ENCODE peak calls at places on chromosomes 5 and 9, in six cellular contexts. One of them, this sample, is unnamed. For H3K27me3 and H3K4me1, the result is how much of the 10 kb centered on the place peaks cover.

GRCh38 chr5:57302164-57302563 is 128.3 kb downstream of the GPBP1 start:
- DNase-seq in colonic mucosa: peak
- DNase-seq in suprapubic skin: no peak
- DNase-seq in endothelial cell of umbilical vein: peak
- DNase-seq in tibial nerve: no peak
- DNase-seq in GM23248: peak
- DNase-seq in this sample: no peak

GRCh38 chr5:52531105-52531504 is 256.6 kb upstream of the ITGA1 start:
- DNase-seq in endothelial cell of umbilical vein: no peak
- DNase-seq in GM23248: no peak
- DNase-seq in colonic mucosa: no peak
- DNase-seq in suprapubic skin: no peak
- DNase-seq in tibial nerve: no peak
- DNase-seq in this sample: no peak

GRCh38 chr5:150140830-150141229 is 14.8 kb downstream of the PDGFRB start:
- DNase-seq in GM23248: peak
- DNase-seq in tibial nerve: no peak
- DNase-seq in colonic mucosa: no peak
- DNase-seq in suprapubic skin: no peak
- DNase-seq in endothelial cell of umbilical vein: no peak
- DNase-seq in this sample: no peak

GRCh38 chr9:130962418-130963316 is 23.6 kb upstream of the FIBCD1 start:
- DNase-seq in endothelial cell of umbilical vein: peak
- DNase-seq in colonic mucosa: no peak
- DNase-seq in suprapubic skin: no peak
- DNase-seq in GM23248: peak
- DNase-seq in tibial nerve: no peak
- DNase-seq in this sample: peak

GRCh38 chr5:44983006-44983405 is 174.3 kb downstream of the MRPS30 start:
- DNase-seq in endothelial cell of umbilical vein: no peak
- DNase-seq in colonic mucosa: no peak
- DNase-seq in suprapubic skin: no peak
- DNase-seq in tibial nerve: no peak
- DNase-seq in GM23248: no peak
- DNase-seq in this sample: no peak

GRCh38 chr5:171640396-171640981 is 145.1 kb upstream of the SMIM23 start:
- DNase-seq in colonic mucosa: no peak
- DNase-seq in endothelial cell of umbilical vein: no peak
- DNase-seq in GM23248: no peak
- DNase-seq in tibial nerve: no peak
- DNase-seq in suprapubic skin: no peak
- DNase-seq in this sample: no peak

GRCh38 chr5:169781452-169782345 is 144.6 kb downstream of the DOCK2 start:
- DNase-seq in suprapubic skin: no peak
- DNase-seq in GM23248: no peak
- DNase-seq in endothelial cell of umbilical vein: no peak
- DNase-seq in tibial nerve: no peak
- DNase-seq in colonic mucosa: no peak
- DNase-seq in this sample: no peak

GRCh38 chr5:124858612-124859011 is 112.2 kb upstream of the ZNF608 start:
- DNase-seq in GM23248: no peak
- DNase-seq in colonic mucosa: no peak
- DNase-seq in suprapubic skin: no peak
- DNase-seq in tibial nerve: no peak
- DNase-seq in endothelial cell of umbilical vein: no peak
- DNase-seq in this sample: no peak

GRCh38 chr9:117204971-117205370 is 209.9 kb downstream of the ASTN2 start:
- DNase-seq in colonic mucosa: no peak
- DNase-seq in GM23248: no peak
- DNase-seq in tibial nerve: no peak
- DNase-seq in endothelial cell of umbilical vein: no peak
- DNase-seq in suprapubic skin: no peak
- DNase-seq in this sample: no peak

GRCh38 chr9:29001006-29001405 is 1427.7 kb upstream of the C9orf72 start:
- DNase-seq in GM23248: no peak
- DNase-seq in colonic mucosa: no peak
- DNase-seq in tibial nerve: no peak
- DNase-seq in endothelial cell of umbilical vein: no peak
- DNase-seq in suprapubic skin: no peak
- DNase-seq in this sample: no peak

DNA sequence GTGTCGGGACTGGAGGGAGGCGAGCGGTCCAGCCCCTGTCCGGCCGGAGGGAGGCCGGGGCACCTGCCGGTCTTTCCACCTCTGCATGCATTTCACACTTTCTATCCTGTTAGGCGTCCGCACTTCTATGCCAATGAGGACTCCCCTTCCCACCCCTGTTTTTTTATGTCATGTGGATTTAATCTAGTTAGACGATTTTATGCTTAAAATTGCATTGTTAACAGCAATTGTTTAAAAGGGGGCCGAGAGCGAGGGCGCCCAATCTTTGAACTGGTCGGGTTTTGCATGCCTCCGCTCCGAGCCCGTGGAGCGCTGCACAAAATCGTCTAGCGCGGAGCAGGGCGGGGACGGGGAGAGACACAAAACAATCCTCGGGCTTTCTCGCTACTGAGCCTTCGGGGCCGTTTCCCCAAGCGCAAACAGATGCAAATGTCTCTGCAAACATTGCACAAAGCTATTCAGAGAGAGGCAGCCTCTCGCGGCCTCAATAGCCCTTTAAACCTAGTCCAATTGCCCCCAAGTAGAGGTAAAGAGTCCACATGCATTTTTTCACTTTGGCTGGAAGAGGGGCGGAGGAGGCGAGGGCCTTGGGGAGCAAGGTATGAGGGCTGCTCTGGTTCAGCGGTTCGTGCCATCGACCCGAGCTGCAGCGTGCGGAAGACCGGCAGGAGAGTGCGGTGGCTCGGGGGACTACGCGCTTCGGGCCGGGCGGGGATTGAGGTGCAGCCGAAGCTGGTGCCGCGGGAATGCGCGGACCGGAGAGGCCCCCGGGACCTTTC is 37.5 kb upstream of the TIFAB start:
- DNase-seq in suprapubic skin: no peak
- DNase-seq in tibial nerve: no peak
- DNase-seq in colonic mucosa: no peak
- DNase-seq in GM23248: peak
- DNase-seq in endothelial cell of umbilical vein: no peak
- DNase-seq in this sample: no peak
- H3K27me3 ChIP-seq in suprapubic skin: under half
- H3K27me3 ChIP-seq in tibial nerve: under half
- H3K27me3 ChIP-seq in colonic mucosa: half or more
- H3K27me3 ChIP-seq in GM23248: under half
- H3K27me3 ChIP-seq in endothelial cell of umbilical vein: half or more
- H3K27me3 ChIP-seq in this sample: half or more

GRCh38 chr5:1122511-1123284 is 10.8 kb upstream of the SLC12A7 start:
- DNase-seq in suprapubic skin: no peak
- DNase-seq in GM23248: no peak
- DNase-seq in endothelial cell of umbilical vein: no peak
- DNase-seq in colonic mucosa: no peak
- DNase-seq in tibial nerve: no peak
- DNase-seq in this sample: no peak
- H3K4me1 ChIP-seq in suprapubic skin: under half
- H3K4me1 ChIP-seq in GM23248: under half
- H3K4me1 ChIP-seq in endothelial cell of umbilical vein: under half
- H3K4me1 ChIP-seq in colonic mucosa: under half
- H3K4me1 ChIP-seq in tibial nerve: under half
- H3K4me1 ChIP-seq in this sample: under half

DNA sequence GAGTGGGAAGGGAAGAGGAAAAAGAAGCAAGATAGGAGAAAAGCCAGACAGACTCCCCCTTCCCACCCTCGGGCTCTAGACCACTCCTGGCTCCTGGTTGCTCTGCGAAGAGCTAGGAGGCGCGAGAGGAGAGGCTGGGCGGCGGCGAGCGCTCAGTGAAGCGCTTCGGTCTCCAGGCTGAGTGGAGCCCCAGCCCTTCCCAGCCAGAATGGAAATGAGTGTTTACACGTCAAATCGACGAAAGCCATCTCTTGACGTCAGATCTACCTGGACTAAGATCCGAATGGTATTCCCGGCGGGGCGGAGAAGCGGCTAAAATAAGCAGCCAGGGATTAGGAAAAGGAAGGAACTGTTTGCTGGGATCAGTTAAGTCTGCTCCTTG is at the start of gene PCSK1:
- DNase-seq in colonic mucosa: no peak
- DNase-seq in endothelial cell of umbilical vein: no peak
- DNase-seq in suprapubic skin: no peak
- DNase-seq in tibial nerve: no peak
- DNase-seq in GM23248: peak
- DNase-seq in this sample: no peak
- H3K4me3 ChIP-seq in colonic mucosa: no peak
- H3K4me3 ChIP-seq in endothelial cell of umbilical vein: peak
- H3K4me3 ChIP-seq in suprapubic skin: peak
- H3K4me3 ChIP-seq in tibial nerve: peak
- H3K4me3 ChIP-seq in GM23248: peak
- H3K4me3 ChIP-seq in this sample: no peak

GRCh38 chr5:35031276-35031675 is 16.5 kb downstream of the AGXT2 start:
- DNase-seq in GM23248: peak
- DNase-seq in suprapubic skin: no peak
- DNase-seq in endothelial cell of umbilical vein: no peak
- DNase-seq in tibial nerve: no peak
- DNase-seq in colonic mucosa: no peak
- DNase-seq in this sample: no peak
- H3K27me3 ChIP-seq in GM23248: under half
- H3K27me3 ChIP-seq in suprapubic skin: under half
- H3K27me3 ChIP-seq in endothelial cell of umbilical vein: under half
- H3K27me3 ChIP-seq in tibial nerve: under half
- H3K27me3 ChIP-seq in colonic mucosa: under half
- H3K27me3 ChIP-seq in this sample: under half

GRCh38 chr9:136054146-136054545 is 40.9 kb downstream of the NACC2 start:
- DNase-seq in endothelial cell of umbilical vein: no peak
- DNase-seq in tibial nerve: no peak
- DNase-seq in GM23248: no peak
- DNase-seq in suprapubic skin: no peak
- DNase-seq in colonic mucosa: no peak
- DNase-seq in this sample: no peak
- H3K4me1 ChIP-seq in endothelial cell of umbilical vein: under half
- H3K4me1 ChIP-seq in tibial nerve: under half
- H3K4me1 ChIP-seq in GM23248: under half
- H3K4me1 ChIP-seq in suprapubic skin: under half
- H3K4me1 ChIP-seq in colonic mucosa: under half
- H3K4me1 ChIP-seq in this sample: under half

GRCh38 chr9:120925535-120926396 is 830 bp downstream of the TRAF1 start:
- DNase-seq in colonic mucosa: no peak
- DNase-seq in GM23248: peak
- DNase-seq in endothelial cell of umbilical vein: peak
- DNase-seq in suprapubic skin: no peak
- DNase-seq in tibial nerve: no peak
- DNase-seq in this sample: peak

GRCh38 chr9:120928015-120928719 is 1.6 kb upstream of the TRAF1 start:
- DNase-seq in endothelial cell of umbilical vein: peak
- DNase-seq in colonic mucosa: peak
- DNase-seq in tibial nerve: peak
- DNase-seq in suprapubic skin: no peak
- DNase-seq in GM23248: peak
- DNase-seq in this sample: peak

GRCh38 chr9:120924698-120925534 is 1.7 kb downstream of the TRAF1 start:
- DNase-seq in GM23248: no peak
- DNase-seq in suprapubic skin: no peak
- DNase-seq in colonic mucosa: no peak
- DNase-seq in endothelial cell of umbilical vein: no peak
- DNase-seq in tibial nerve: no peak
- DNase-seq in this sample: no peak

GRCh38 chr9:120927125-120928014 is 774 bp upstream of the TRAF1 start:
- DNase-seq in endothelial cell of umbilical vein: no peak
- DNase-seq in tibial nerve: no peak
- DNase-seq in colonic mucosa: no peak
- DNase-seq in GM23248: no peak
- DNase-seq in suprapubic skin: no peak
- DNase-seq in this sample: no peak

GRCh38 chr9:120926397-120926928 is at the start of gene TRAF1:
- DNase-seq in suprapubic skin: no peak
- DNase-seq in colonic mucosa: no peak
- DNase-seq in tibial nerve: no peak
- DNase-seq in endothelial cell of umbilical vein: no peak
- DNase-seq in GM23248: no peak
- DNase-seq in this sample: no peak
- H3K4me3 ChIP-seq in suprapubic skin: no peak
- H3K4me3 ChIP-seq in colonic mucosa: peak
- H3K4me3 ChIP-seq in tibial nerve: no peak
- H3K4me3 ChIP-seq in endothelial cell of umbilical vein: no peak
- H3K4me3 ChIP-seq in GM23248: no peak
- H3K4me3 ChIP-seq in this sample: no peak

DNA sequence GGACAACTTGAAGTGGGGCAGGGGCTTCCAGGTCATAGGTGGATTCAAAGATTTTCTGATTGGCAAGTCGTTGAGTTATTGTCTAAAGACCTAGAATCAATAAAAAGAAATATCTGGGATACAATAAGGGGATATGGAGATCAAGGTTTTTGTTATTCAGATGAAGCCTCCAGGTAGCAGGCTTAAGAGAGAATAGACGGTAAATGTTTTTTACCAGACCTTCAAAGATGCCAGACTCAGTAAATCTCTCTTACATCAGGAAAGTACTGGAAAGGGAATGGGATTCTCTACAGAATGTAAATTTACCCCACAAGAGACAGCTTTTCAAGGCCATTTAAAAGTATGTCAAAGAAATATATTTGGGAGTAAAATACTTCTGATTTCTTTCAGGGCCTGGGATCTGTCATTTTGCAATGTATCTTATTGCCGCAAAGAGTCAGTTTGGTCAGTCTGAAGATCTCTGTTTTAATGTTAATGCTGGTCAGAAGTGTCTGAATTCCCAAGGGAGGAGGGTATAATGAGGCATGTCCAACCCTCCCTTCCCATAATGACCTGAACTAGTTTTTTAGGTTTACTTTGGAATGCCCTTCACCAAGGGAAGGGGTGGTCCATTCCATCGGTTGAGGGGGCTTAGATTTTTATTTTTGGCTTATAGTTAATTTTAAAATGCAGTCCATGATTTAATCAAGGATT is 13.6 kb upstream of the LYSMD3 start:
- DNase-seq in suprapubic skin: no peak
- DNase-seq in GM23248: no peak
- DNase-seq in endothelial cell of umbilical vein: no peak
- DNase-seq in tibial nerve: no peak
- DNase-seq in colonic mucosa: no peak
- DNase-seq in this sample: no peak
- H3K27me3 ChIP-seq in suprapubic skin: under half
- H3K27me3 ChIP-seq in GM23248: under half
- H3K27me3 ChIP-seq in endothelial cell of umbilical vein: under half
- H3K27me3 ChIP-seq in tibial nerve: under half
- H3K27me3 ChIP-seq in colonic mucosa: under half
- H3K27me3 ChIP-seq in this sample: under half

GRCh38 chr9:119526703-119527102 is 157.5 kb upstream of the BRINP1 start:
- DNase-seq in GM23248: no peak
- DNase-seq in colonic mucosa: no peak
- DNase-seq in suprapubic skin: no peak
- DNase-seq in tibial nerve: no peak
- DNase-seq in endothelial cell of umbilical vein: no peak
- DNase-seq in this sample: no peak
- H3K4me1 ChIP-seq in GM23248: under half
- H3K4me1 ChIP-seq in colonic mucosa: under half
- H3K4me1 ChIP-seq in suprapubic skin: under half
- H3K4me1 ChIP-seq in tibial nerve: under half
- H3K4me1 ChIP-seq in endothelial cell of umbilical vein: under half
- H3K4me1 ChIP-seq in this sample: under half